ENCODE peak calls at places on chromosome 2, in five cellular contexts. W is H1; I is activated T-cell treated with anti-CD3 and anti-CD28 coated beads, Interleukin-2, amount 50 U/mL, for 24 hours; V is A549; F is body of pancreas. Z is an unnamed sample.

GRCh38 chr2:190583507-190584337 is 49.2 kb upstream of the NEMP2 start:
- DNase-seq in W (no peak), I (no peak), V (no peak), F (no peak), Z (no peak)

GRCh38 chr2:69221512-69221911 is 165.5 kb downstream of the GFPT1 start:
- DNase-seq in W (no peak), I (no peak), V (no peak), F (no peak), Z (no peak)

GRCh38 chr2:99602475-99602874 is 112.7 kb upstream of the REV1 start:
- DNase-seq in W (no peak), I (no peak), V (no peak), F (no peak), Z (no peak)

GRCh38 chr2:180481998-180482397 is 474.9 kb upstream of the CWC22 start:
- DNase-seq in W (no peak), I (no peak), V (no peak), F (no peak), Z (no peak)

GRCh38 chr2:42863320-42863719 is 70.9 kb upstream of the HAAO start:
- DNase-seq in W (no peak), I (no peak), V (no peak), F (no peak), Z (no peak)

GRCh38 chr2:174009488-174010223 is 44.5 kb upstream of the SP3 start:
- DNase-seq in W (no peak), I (no peak), V (no peak), F (no peak), Z (no peak)

GRCh38 chr2:26011990-26012856 is 21.7 kb upstream of the RAB10 start:
- DNase-seq in W (no peak), I (no peak), V (peak), F (peak), Z (no peak)

GRCh38 chr2:223054193-223054781 is 2.3 kb downstream of the KCNE4 start:
- DNase-seq in W (no peak), I (no peak), V (no peak), F (peak), Z (no peak)

GRCh38 chr2:224668123-224668909 is 47.8 kb downstream of the CCDC195 start:
- DNase-seq in W (no peak), I (no peak), V (no peak), F (no peak), Z (no peak)

GRCh38 chr2:119860924-119861323 is 101.2 kb downstream of the PTPN4 start:
- DNase-seq in W (no peak), I (no peak), V (no peak), F (no peak), Z (no peak)

GRCh38 chr2:231925303-231926179 is 655 bp downstream of the NPPC start:
- DNase-seq in W (peak), I (peak), V (peak), F (peak), Z (peak)

GRCh38 chr2:134207589-134208209 is 46.2 kb upstream of the MGAT5 start:
- DNase-seq in W (peak), I (peak), V (peak), F (peak), Z (peak)

GRCh38 chr2:65370387-65371093 is 61.9 kb downstream of the SPRED2 start:
- DNase-seq in W (no peak), I (no peak), V (no peak), F (peak), Z (no peak)

GRCh38 chr2:204027105-204027504 is 90.5 kb downstream of the ICOS start:
- DNase-seq in W (no peak), I (no peak), V (no peak), F (no peak), Z (peak)

GRCh38 chr2:43276962-43277383 is 50.6 kb upstream of the ZFP36L2 start:
- DNase-seq in W (no peak), I (no peak), V (no peak), F (peak), Z (no peak)

GRCh38 chr2:101087638-101088037 is 63.5 kb downstream of the TBC1D8 start:
- DNase-seq in W (no peak), I (no peak), V (no peak), F (no peak), Z (no peak)

GRCh38 chr2:237577458-237577857 is 11.1 kb downstream of the PRLH start:
- DNase-seq in W (no peak), I (no peak), V (no peak), F (no peak), Z (no peak)

GRCh38 chr2:28172114-28172898 is 220.4 kb upstream of the FOSL2 start:
- DNase-seq in W (no peak), I (no peak), V (no peak), F (no peak), Z (no peak)

GRCh38 chr2:229153307-229153706 is 117.8 kb downstream of the PID1 start:
- DNase-seq in W (no peak), I (no peak), V (no peak), F (no peak), Z (no peak)

GRCh38 chr2:238240761-238241711 is 1.2 kb upstream of the HES6 start:
- DNase-seq in W (no peak), I (no peak), V (no peak), F (peak), Z (no peak)

GRCh38 chr2:43417296-43417695 is 178.5 kb downstream of the THADA start:
- DNase-seq in W (no peak), I (no peak), V (no peak), F (no peak), Z (no peak)

GRCh38 chr2:173793649-173794565 is 171.3 kb downstream of the SP3 start:
- DNase-seq in W (no peak), I (no peak), V (no peak), F (peak), Z (no peak)

GRCh38 chr2:237128026-237128703 is 42.5 kb downstream of the COPS8 start:
- DNase-seq in W (peak), I (peak), V (peak), F (peak), Z (no peak)

GRCh38 chr2:111157071-111157661 is 36.5 kb downstream of the BCL2L11 start:
- DNase-seq in W (no peak), I (no peak), V (no peak), F (no peak), Z (no peak)

GRCh38 chr2:235610696-235611257 is 116.9 kb downstream of the AGAP1 start:
- DNase-seq in W (no peak), I (no peak), V (no peak), F (no peak), Z (no peak)

GRCh38 chr2:42195559-42195958 is 26.4 kb downstream of the EML4 start:
- DNase-seq in W (no peak), I (no peak), V (peak), F (no peak), Z (no peak)

GRCh38 chr2:192570786-192571185 is 376.1 kb upstream of the TMEFF2 start:
- DNase-seq in W (no peak), I (no peak), V (no peak), F (no peak), Z (no peak)

GRCh38 chr2:47195149-47195548 is 40.0 kb upstream of the STPG4 start:
- DNase-seq in W (no peak), I (no peak), V (no peak), F (no peak), Z (no peak)

GRCh38 chr2:23537991-23538390 is 153.0 kb downstream of the KLHL29 start:
- DNase-seq in W (no peak), I (no peak), V (no peak), F (no peak), Z (no peak)

GRCh38 chr2:223247136-223247535 is 195.1 kb downstream of the KCNE4 start:
- DNase-seq in W (no peak), I (no peak), V (no peak), F (no peak), Z (no peak)

GRCh38 chr2:196718796-196719564 is 79.5 kb downstream of the CCDC150 start:
- DNase-seq in W (no peak), I (no peak), V (peak), F (peak), Z (no peak)

GRCh38 chr2:98518106-98518505 is 73.4 kb downstream of the INPP4A start:
- DNase-seq in W (no peak), I (peak), V (no peak), F (peak), Z (peak)

GRCh38 chr2:27400348-27401135 is 8.8 kb downstream of the PPM1G start:
- DNase-seq in W (no peak), I (no peak), V (no peak), F (no peak), Z (no peak)

GRCh38 chr2:134862069-134862468 is 23.7 kb downstream of the ACMSD start:
- DNase-seq in W (no peak), I (no peak), V (no peak), F (no peak), Z (no peak)

GRCh38 chr2:79980116-79980515 is 324.4 kb downstream of the LRRTM1 start:
- DNase-seq in W (no peak), I (no peak), V (no peak), F (no peak), Z (no peak)

GRCh38 chr2:54613794-54614257 is 109.6 kb upstream of the EML6 start:
- DNase-seq in W (no peak), I (no peak), V (peak), F (peak), Z (no peak)

Z was measured in T follicular helper cell.